ENCODE peak calls at places on chromosomes 4 and X, in five cellular contexts. S, B, D, X and F are unnamed samples.

GRCh38 chr4:76767983-76768382 is 130.0 kb downstream of the SOWAHB start:
- DNase-seq in S (no peak), B (no peak), D (peak; percentile 32), X (no peak), F (no peak)

GRCh38 chrX:44570524-44570923 is 27.9 kb upstream of the FUNDC1 start:
- DNase-seq in S (no peak), B (no peak), D (peak; percentile 24), X (peak; percentile 11), F (no peak)

GRCh38 chr4:54228563-54229501 is at the start of gene PDGFRA:
- DNase-seq in S (no peak), B (no peak), D (peak; percentile 89), X (peak; percentile 95), F (peak; percentile 72)

GRCh38 chrX:25737540-25737939 is 400.6 kb upstream of the MAGEB18 start:
- DNase-seq in S (no peak), B (no peak), D (peak; percentile 9), X (no peak), F (no peak)

GRCh38 chrX:133670394-133670793 is 255.1 kb upstream of the GPC4 start:
- DNase-seq in S (no peak), B (no peak), D (peak; percentile 38), X (peak; percentile 59), F (no peak)

GRCh38 chr4:164768516-164768915 is 14.6 kb downstream of the SMIM31 start:
- DNase-seq in S (no peak), B (no peak), D (peak; percentile 12), X (peak; percentile 36), F (no peak)

GRCh38 chr4:127708985-127709384 is 21.2 kb upstream of the SLC25A31 start:
- DNase-seq in S (no peak), B (no peak), D (peak; percentile 92), X (peak; percentile 87), F (no peak)

GRCh38 chr4:110270492-110271197 is 72.2 kb upstream of the ELOVL6 start:
- DNase-seq in S (no peak), B (no peak), D (peak; percentile 78), X (peak; percentile 74), F (no peak)

GRCh38 chr4:152224223-152224622 is 311.7 kb downstream of the FBXW7 start:
- DNase-seq in S (no peak), B (no peak), D (no peak), X (no peak), F (no peak)